ENCODE peak calls at places on chromosome 15, in seven cellular contexts. K is PC-3, Z is hepatocyte, L is MM.1S, T is HCT116, H is GM23338, G is neural progenitor cell. W is an unnamed sample.

GRCh38 chr15:57327985-57328471 is 48.3 kb upstream of the CGNL1 start:
- DNase-seq in Z (no peak), T (no peak), H (no peak), G (no peak), L (no peak), K (no peak), W (peak)

GRCh38 chr15:74531144-74531811 is 9.7 kb upstream of the ARID3B start:
- DNase-seq in G (peak), Z (peak), H (peak), L (no peak), T (no peak), K (peak), W (peak)

GRCh38 chr15:67927501-67928156 is 87.8 kb upstream of the RNU6-1 start:
- DNase-seq in G (no peak), Z (peak), T (no peak), K (peak), H (no peak), L (no peak), W (peak)

GRCh38 chr15:101494251-101494796 is 4.8 kb upstream of the PCSK6 start:
- DNase-seq in H (no peak), L (no peak), Z (peak), K (no peak), T (no peak), G (no peak), W (no peak)

GRCh38 chr15:75456710-75457109 is 5.2 kb upstream of the SIN3A start:
- DNase-seq in G (no peak), H (peak), L (no peak), Z (no peak), K (no peak), T (no peak), W (peak)

GRCh38 chr15:51842852-51843737 is 13.6 kb downstream of the TMOD3 start:
- DNase-seq in K (peak), H (no peak), L (no peak), Z (peak), G (no peak), T (peak), W (peak)

GRCh38 chr15:66800584-66801235 is 98.7 kb downstream of the SMAD6 start:
- DNase-seq in K (no peak), T (no peak), Z (no peak), H (no peak), L (no peak), G (no peak), W (peak)

GRCh38 chr15:59590027-59590426 is 21.6 kb upstream of the GCNT3 start:
- DNase-seq in L (no peak), Z (no peak), G (no peak), K (no peak), H (no peak), T (no peak), W (no peak)

GRCh38 chr15:38750816-38751215 is 186.2 kb upstream of the RASGRP1 start:
- DNase-seq in Z (no peak), L (no peak), T (no peak), K (no peak), H (no peak), G (no peak), W (no peak)

GRCh38 chr15:50676799-50677483 is 9.7 kb downstream of the TRPM7 start:
- DNase-seq in K (no peak), T (no peak), H (no peak), Z (peak), L (no peak), G (no peak), W (peak)

GRCh38 chr15:37361621-37362020 is 261.3 kb upstream of the MEIS2 start:
- DNase-seq in L (no peak), Z (no peak), G (no peak), H (no peak), T (no peak), K (no peak), W (no peak)

GRCh38 chr15:37360724-37361123 is 260.4 kb upstream of the MEIS2 start:
- DNase-seq in K (no peak), T (no peak), G (no peak), Z (no peak), L (no peak), H (no peak), W (no peak)

GRCh38 chr15:37359495-37360290 is 259.3 kb upstream of the MEIS2 start:
- DNase-seq in L (no peak), K (no peak), T (no peak), G (no peak), Z (no peak), H (no peak), W (no peak)

DNA sequence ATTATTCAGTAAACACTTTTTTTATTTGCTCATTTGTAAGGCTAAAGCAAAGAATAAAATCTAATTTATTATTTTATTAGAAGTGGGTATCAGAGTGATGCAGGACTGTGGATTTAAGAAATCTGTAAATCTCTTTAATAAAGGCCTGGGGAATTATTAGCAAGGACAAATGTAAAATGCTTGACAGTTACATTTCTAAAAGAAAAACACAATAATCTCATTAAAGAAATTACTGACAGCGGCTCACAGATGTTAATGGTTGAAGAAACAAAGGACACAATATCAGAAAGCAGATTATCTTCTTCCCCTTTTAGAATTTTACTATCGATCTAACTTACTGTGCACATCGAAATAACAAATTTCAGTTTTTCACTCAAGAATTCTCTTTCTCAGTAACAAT is 262.1 kb upstream of the MEIS2 start:
- DNase-seq in G (no peak), T (no peak), H (no peak), L (no peak), K (no peak), Z (no peak), W (no peak)
- TF ChIP-seq EZH2phosphoT487 in G (no peak), T (no peak), H (no peak), L (no peak), K (no peak), Z (no peak), W (no peak)

GRCh38 chr15:78405336-78405924 is 32.6 kb upstream of the IREB2 start:
- DNase-seq in H (peak), L (no peak), Z (no peak), T (no peak), G (peak), K (no peak), W (no peak)

GRCh38 chr15:78406016-78406590 is 31.9 kb upstream of the IREB2 start:
- DNase-seq in Z (no peak), L (no peak), G (no peak), K (no peak), H (no peak), T (no peak), W (peak)

GRCh38 chr15:78404125-78404524 is 33.9 kb upstream of the IREB2 start:
- DNase-seq in T (no peak), K (no peak), L (no peak), H (no peak), G (no peak), Z (no peak), W (no peak)

GRCh38 chr15:78408961-78409360 is 29.1 kb upstream of the IREB2 start:
- DNase-seq in K (no peak), Z (no peak), T (no peak), H (no peak), G (no peak), L (no peak), W (no peak)

GRCh38 chr15:78407889-78408640 is 30.0 kb upstream of the IREB2 start:
- DNase-seq in T (no peak), Z (no peak), G (no peak), H (no peak), L (no peak), K (no peak), W (no peak)
- TF ChIP-seq EZH2phosphoT487 in T (no peak), Z (no peak), G (no peak), H (no peak), L (no peak), K (no peak), W (no peak)

GRCh38 chr15:82186748-82187415 is 75.7 kb downstream of the EFL1 start:
- DNase-seq in H (no peak), G (no peak), T (no peak), K (no peak), Z (no peak), L (no peak), W (no peak)

GRCh38 chr15:82184776-82185175 is 77.8 kb downstream of the EFL1 start:
- DNase-seq in G (no peak), T (no peak), Z (no peak), L (no peak), K (no peak), H (no peak), W (no peak)

GRCh38 chr15:82186161-82186560 is 76.4 kb downstream of the EFL1 start:
- DNase-seq in T (no peak), G (no peak), Z (no peak), H (no peak), K (no peak), L (no peak), W (no peak)

GRCh38 chr15:82183121-82184031 is 79.2 kb downstream of the EFL1 start:
- DNase-seq in G (no peak), Z (no peak), T (no peak), H (no peak), K (peak), L (no peak), W (peak)

GRCh38 chr15:82184355-82184754 is 78.2 kb downstream of the EFL1 start:
- DNase-seq in L (no peak), T (no peak), Z (no peak), G (no peak), H (no peak), K (no peak), W (no peak)
- TF ChIP-seq EZH2phosphoT487 in L (no peak), T (no peak), Z (no peak), G (no peak), H (no peak), K (no peak), W (no peak)

GRCh38 chr15:63420333-63420741 is 38.7 kb upstream of the CA12 start:
- DNase-seq in H (no peak), T (no peak), Z (peak), G (no peak), K (peak), L (no peak), W (peak)

GRCh38 chr15:63417721-63418120 is 36.1 kb upstream of the CA12 start:
- DNase-seq in L (no peak), G (no peak), Z (no peak), K (no peak), T (no peak), H (no peak), W (no peak)

GRCh38 chr15:63409179-63409578 is 27.5 kb upstream of the CA12 start:
- DNase-seq in T (no peak), L (no peak), K (no peak), G (no peak), H (no peak), Z (no peak), W (no peak)

GRCh38 chr15:63414474-63415201 is 33.0 kb upstream of the CA12 start:
- DNase-seq in T (no peak), H (no peak), Z (no peak), K (no peak), L (no peak), G (no peak), W (no peak)
- TF ChIP-seq EZH2phosphoT487 in T (no peak), H (no peak), Z (no peak), K (no peak), L (no peak), G (no peak), W (no peak)

GRCh38 chr15:77547801-77548607 is 84.7 kb downstream of the LINGO1 start:
- DNase-seq in H (no peak), G (no peak), L (no peak), K (no peak), Z (no peak), T (no peak), W (no peak)
- TF ChIP-seq EZH2phosphoT487 in H (no peak), G (no peak), L (no peak), K (no peak), Z (no peak), T (no peak), W (no peak)

GRCh38 chr15:64019764-64020163 is 26.5 kb downstream of the DAPK2 start:
- DNase-seq in K (peak), G (no peak), T (no peak), Z (peak), H (no peak), L (no peak), W (peak)
- TF ChIP-seq EZH2phosphoT487 in K (no peak), G (no peak), T (no peak), Z (peak), H (no peak), L (no peak), W (peak)

W was measured in GM23248.